ENCODE peak calls at places on chromosomes 12 and 14, in ten cellular contexts. Y is mesothelial cell of epicardium, S is psoas muscle, B is B cell, D is AG04449, O is brain microvascular endothelial cell, R is AG10803, K is GM23338, E is tibial artery, C is dorsolateral prefrontal cortex. J is an unnamed sample.

GRCh38 chr14:22819191-22819988 is 4.2 kb upstream of the SLC7A7 start:
- DNase-seq in Y (no peak), S (no peak), B (peak), D (no peak), O (peak), R (peak), K (peak), E (peak), C (no peak), J (no peak)

GRCh38 chr12:109625749-109626377 is 52.3 kb downstream of the MVK start:
- DNase-seq in Y (no peak), S (no peak), B (no peak), D (no peak), O (no peak), R (no peak), K (no peak), E (no peak), C (no peak), J (no peak)

GRCh38 chr12:12599750-12600643 is 11.7 kb upstream of the CREBL2 start:
- DNase-seq in Y (peak), S (no peak), B (no peak), D (no peak), O (no peak), R (no peak), K (no peak), E (no peak), C (no peak), J (no peak)

GRCh38 chr12:126404293-126404851 is 1339.1 kb downstream of the AACS start:
- DNase-seq in Y (no peak), S (no peak), B (no peak), D (no peak), O (no peak), R (no peak), K (no peak), E (no peak), C (no peak), J (no peak)

GRCh38 chr14:68956728-68957127 is 22.4 kb downstream of the ACTN1 start:
- DNase-seq in Y (no peak), S (no peak), B (no peak), D (no peak), O (no peak), R (peak), K (no peak), E (no peak), C (no peak), J (no peak)

GRCh38 chr12:42588981-42589464 is 523 bp downstream of the PRICKLE1 start:
- DNase-seq in Y (peak), S (peak), B (no peak), D (no peak), O (peak), R (no peak), K (peak), E (peak), C (no peak), J (no peak)

GRCh38 chr12:77131977-77132490 is 66.7 kb upstream of the E2F7 start:
- DNase-seq in Y (no peak), S (no peak), B (no peak), D (no peak), O (no peak), R (no peak), K (no peak), E (no peak), C (no peak), J (no peak)

GRCh38 chr12:114257687-114258086 is 148.3 kb downstream of the TBX5 start:
- DNase-seq in Y (no peak), S (no peak), B (no peak), D (no peak), O (no peak), R (no peak), K (no peak), E (no peak), C (no peak), J (no peak)

GRCh38 chr14:93051600-93052546 is 63.9 kb downstream of the ITPK1 start:
- DNase-seq in Y (no peak), S (no peak), B (no peak), D (no peak), O (no peak), R (no peak), K (peak), E (no peak), C (no peak), J (no peak)

GRCh38 chr12:110012137-110012536 is 12.9 kb downstream of the ANKRD13A start:
- DNase-seq in Y (no peak), S (no peak), B (peak), D (no peak), O (no peak), R (no peak), K (no peak), E (no peak), C (no peak), J (no peak)

GRCh38 chr14:24264298-24264697 is 1.3 kb upstream of the TGM1 start:
- DNase-seq in Y (no peak), S (no peak), B (no peak), D (no peak), O (no peak), R (no peak), K (no peak), E (no peak), C (no peak), J (no peak)

GRCh38 chr12:12872139-12872933 is 19.0 kb upstream of the GPRC5A start:
- DNase-seq in Y (no peak), S (no peak), B (no peak), D (peak), O (peak), R (peak), K (peak), E (no peak), C (no peak), J (no peak)

GRCh38 chr14:73467377-73467776 is 9.0 kb upstream of the NUMB start:
- DNase-seq in Y (no peak), S (no peak), B (no peak), D (no peak), O (peak), R (no peak), K (no peak), E (no peak), C (no peak), J (no peak)

GRCh38 chr12:53652366-53652765 is 23.5 kb downstream of the ATP5MC2 start:
- DNase-seq in Y (no peak), S (no peak), B (no peak), D (peak), O (peak), R (peak), K (no peak), E (no peak), C (no peak), J (no peak)

GRCh38 chr14:64303471-64303917 is 9.3 kb upstream of the ESR2 start:
- DNase-seq in Y (no peak), S (no peak), B (no peak), D (no peak), O (no peak), R (peak), K (peak), E (no peak), C (no peak), J (peak)

GRCh38 chr12:19759229-19759628 is 319.9 kb downstream of the AEBP2 start:
- DNase-seq in Y (no peak), S (no peak), B (no peak), D (no peak), O (peak), R (peak), K (no peak), E (no peak), C (no peak), J (no peak)

GRCh38 chr12:44246481-44247105 is 410.7 kb downstream of the TMEM117 start:
- DNase-seq in Y (no peak), S (no peak), B (no peak), D (no peak), O (no peak), R (peak), K (no peak), E (no peak), C (no peak), J (no peak)

GRCh38 chr12:44248436-44248835 is 412.6 kb downstream of the TMEM117 start:
- DNase-seq in Y (no peak), S (no peak), B (no peak), D (no peak), O (no peak), R (no peak), K (no peak), E (no peak), C (no peak), J (no peak)

GRCh38 chr12:44253338-44253856 is 417.5 kb downstream of the TMEM117 start:
- DNase-seq in Y (no peak), S (no peak), B (no peak), D (no peak), O (no peak), R (no peak), K (no peak), E (no peak), C (no peak), J (no peak)

GRCh38 chr12:44245932-44246331 is 410.1 kb downstream of the TMEM117 start:
- DNase-seq in Y (no peak), S (no peak), B (no peak), D (no peak), O (no peak), R (no peak), K (no peak), E (no peak), C (no peak), J (no peak)

DNA sequence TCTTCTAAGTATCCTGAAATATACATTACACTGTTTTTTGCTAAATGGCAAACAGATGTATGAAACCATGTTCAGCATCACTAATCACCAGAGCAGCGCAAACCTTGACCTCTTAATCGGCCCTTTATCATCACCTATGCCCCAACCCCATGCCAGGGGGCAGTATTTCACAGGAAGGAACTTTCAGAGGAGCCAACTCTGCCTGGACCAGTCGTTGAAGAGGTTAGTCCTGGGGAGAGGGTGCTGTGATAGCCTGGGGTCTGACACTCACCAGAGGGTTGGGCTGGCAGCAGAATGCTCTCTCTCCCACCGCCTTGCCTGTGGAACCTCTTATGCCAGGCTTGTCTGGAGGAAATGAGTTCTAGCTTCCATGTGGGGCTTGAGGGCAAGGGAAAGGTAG is 411.7 kb downstream of the TMEM117 start:
- DNase-seq in Y (no peak), S (no peak), B (no peak), D (no peak), O (no peak), R (no peak), K (peak), E (no peak), C (no peak), J (no peak)
- TF ChIP-seq CTCF in Y (no peak), S (no peak), B (no peak), D (no peak), O (no peak), R (no peak), K (peak), E (no peak), C (no peak), J (peak)

DNA sequence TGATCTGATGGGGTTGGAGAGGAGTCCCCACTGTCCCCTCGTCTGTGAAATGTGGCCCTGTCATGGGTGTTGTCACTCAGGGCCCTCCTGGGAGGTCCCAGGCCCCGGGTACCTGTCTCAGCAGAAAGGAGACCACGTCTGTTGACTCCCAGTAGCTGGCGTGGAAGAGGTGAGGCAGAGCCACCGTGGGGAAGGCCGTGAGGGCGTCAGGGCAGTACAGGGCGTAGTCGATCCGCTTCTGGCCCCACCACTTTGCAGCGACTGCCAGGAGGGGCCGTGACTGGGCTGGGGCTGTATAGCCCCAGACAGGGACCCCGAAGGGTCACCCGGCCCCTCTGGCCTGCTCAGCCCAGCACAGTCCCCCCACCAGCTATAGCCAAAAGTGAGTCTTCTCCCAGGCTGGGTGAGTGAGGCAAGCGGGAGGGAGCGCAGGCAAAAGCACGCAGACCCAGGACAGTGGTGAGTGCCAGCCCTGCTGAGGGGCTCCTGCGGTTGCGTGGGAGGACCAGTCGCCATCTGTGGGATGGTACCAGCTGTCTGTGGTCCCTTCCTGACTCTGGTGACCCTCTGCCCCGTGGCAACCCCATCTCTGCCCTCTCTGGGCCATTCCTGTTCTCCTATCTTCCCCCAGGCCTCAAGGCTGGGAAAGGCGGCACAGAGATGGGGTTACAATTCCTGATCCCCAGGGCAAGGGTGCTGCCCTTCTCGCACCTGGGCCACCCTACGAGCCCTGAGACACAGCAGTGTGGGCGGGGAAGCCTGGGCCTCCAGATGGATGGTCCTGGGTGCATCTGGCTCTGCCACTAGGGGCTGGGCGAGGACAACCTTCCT is 8.3 kb downstream of the ARL6IP4 start:
- DNase-seq in Y (no peak), S (no peak), B (no peak), D (no peak), O (no peak), R (no peak), K (peak), E (no peak), C (no peak), J (no peak)
- TF ChIP-seq CTCF in Y (no peak), S (no peak), B (no peak), D (no peak), O (peak), R (no peak), K (peak), E (no peak), C (no peak), J (no peak)

GRCh38 chr12:52319097-52319496 is 2.1 kb downstream of the KRT83 start:
- DNase-seq in Y (no peak), S (no peak), B (no peak), D (no peak), O (no peak), R (no peak), K (peak), E (no peak), C (no peak), J (no peak)
- TF ChIP-seq CTCF in Y (no peak), S (no peak), B (no peak), D (no peak), O (peak), R (no peak), K (peak), E (no peak), C (no peak), J (no peak)

GRCh38 chr12:6432991-6433390 is 11.8 kb upstream of the CD27 start:
- DNase-seq in Y (no peak), S (no peak), B (no peak), D (no peak), O (no peak), R (no peak), K (no peak), E (no peak), C (no peak), J (no peak)

GRCh38 chr12:6430990-6431353 is 13.8 kb upstream of the CD27 start:
- DNase-seq in Y (no peak), S (no peak), B (no peak), D (no peak), O (no peak), R (no peak), K (no peak), E (no peak), C (peak), J (no peak)

GRCh38 chr12:6428326-6428725 is 16.4 kb upstream of the CD27 start:
- DNase-seq in Y (no peak), S (no peak), B (no peak), D (no peak), O (no peak), R (no peak), K (no peak), E (no peak), C (no peak), J (no peak)

GRCh38 chr12:6426882-6427671 is 17.7 kb upstream of the CD27 start:
- DNase-seq in Y (no peak), S (no peak), B (peak), D (no peak), O (no peak), R (no peak), K (no peak), E (no peak), C (peak), J (no peak)

GRCh38 chr12:6430124-6430989 is 14.4 kb upstream of the CD27 start:
- DNase-seq in Y (peak), S (peak), B (no peak), D (peak), O (peak), R (peak), K (no peak), E (peak), C (peak), J (no peak)
- TF ChIP-seq CTCF in Y (no peak), S (no peak), B (no peak), D (no peak), O (no peak), R (no peak), K (no peak), E (no peak), C (no peak), J (no peak)

DNA sequence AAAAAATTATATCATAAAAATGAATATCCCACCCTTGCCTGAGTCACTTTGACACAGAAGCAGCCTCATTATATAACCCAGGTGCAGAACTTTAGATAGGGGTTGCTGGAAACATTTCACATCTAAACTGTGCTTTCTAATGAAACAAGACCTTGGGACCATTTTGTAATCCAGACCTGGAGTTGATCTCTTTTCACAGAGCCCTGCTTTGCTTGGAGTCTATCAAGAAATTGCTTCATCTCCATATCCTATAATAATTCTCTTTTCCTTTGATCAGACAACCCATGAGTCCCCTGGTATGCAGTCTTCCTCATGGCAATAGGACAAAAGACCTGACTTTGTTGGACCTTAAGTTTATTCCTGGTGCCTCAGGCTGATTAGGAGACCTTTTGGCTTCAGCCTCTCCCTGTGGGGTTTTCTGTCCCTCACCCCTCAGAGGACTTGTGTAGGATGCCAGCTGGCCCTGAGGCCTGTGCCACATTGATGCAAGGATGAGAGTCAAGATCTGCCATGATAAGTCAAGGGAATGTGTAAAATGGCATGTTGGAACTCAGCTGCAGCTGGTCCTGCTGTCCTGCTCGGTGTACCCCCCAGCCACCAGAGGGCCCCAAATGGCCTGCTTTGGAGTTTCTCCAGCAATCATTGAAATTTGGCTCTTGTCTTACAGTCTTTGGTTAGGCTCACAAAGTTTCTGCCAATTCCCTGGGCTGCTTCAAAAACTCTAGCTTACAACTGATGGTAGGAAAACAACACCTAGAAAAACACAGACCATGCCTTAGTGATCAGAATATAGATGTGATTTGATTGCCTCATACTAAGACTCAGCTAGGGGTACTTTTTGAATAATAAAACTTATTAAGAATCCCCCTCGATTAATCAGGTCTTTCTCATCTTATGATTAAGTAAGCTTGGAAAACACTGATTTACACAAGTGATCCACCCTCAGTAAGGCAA is 76.6 kb downstream of the HSD17B6 start:
- DNase-seq in Y (no peak), S (no peak), B (peak), D (no peak), O (no peak), R (peak), K (peak), E (peak), C (no peak), J (no peak)
- TF ChIP-seq CTCF in Y (no peak), S (no peak), B (peak), D (peak), O (peak), R (peak), K (peak), E (peak), C (peak), J (peak)

J was measured in D721Med.